ENCODE peak calls at places on chromosomes 13 and 19, in ten cellular contexts. A, L, N, U, G, M, P, R, X and K are unnamed samples. For H3K4me1, the result is how much of the 10 kb centered on the place peaks cover.

GRCh38 chr13:32228330-32229041 is 86.7 kb downstream of the ZAR1L start:
- DNase-seq in A (peak), L (no peak), N (no peak), U (no peak), G (no peak), M (no peak), P (no peak), R (no peak), X (no peak), K (no peak)

GRCh38 chr19:56314018-56314583 is 538 bp downstream of the ZSCAN5A start:
- DNase-seq in A (peak), L (no peak), N (no peak), U (no peak), G (no peak), M (no peak), P (no peak), R (no peak), X (no peak), K (peak)

GRCh38 chr19:40466219-40467006 is at the start of gene SPTBN4:
- DNase-seq in A (no peak), L (no peak), N (no peak), U (peak), G (peak), M (no peak), P (peak), R (peak), X (no peak), K (no peak)

GRCh38 chr19:49395581-49396407 is 7.7 kb downstream of the KASH5 start:
- DNase-seq in A (no peak), L (no peak), N (no peak), U (no peak), G (no peak), M (no peak), P (peak), R (peak), X (no peak), K (no peak)

GRCh38 chr19:47310819-47311218 is 1.2 kb downstream of the C5AR1 start:
- DNase-seq in A (peak), L (peak), N (peak), U (no peak), G (no peak), M (no peak), P (peak), R (no peak), X (no peak), K (peak)

GRCh38 chr19:4503224-4504170 is 14.8 kb downstream of the PLIN4 start:
- DNase-seq in A (no peak), L (no peak), N (peak), U (no peak), G (no peak), M (no peak), P (no peak), R (no peak), X (no peak), K (no peak)

GRCh38 chr19:55838906-55839305 is 2.6 kb downstream of the NLRP4 start:
- DNase-seq in A (no peak), L (no peak), N (no peak), U (no peak), G (no peak), M (no peak), P (no peak), R (no peak), X (no peak), K (no peak)

GRCh38 chr19:42285988-42286348 is 16.0 kb upstream of the PRR19 start:
- DNase-seq in A (no peak), L (no peak), N (no peak), U (no peak), G (no peak), M (no peak), P (no peak), R (no peak), X (no peak), K (no peak)

GRCh38 chr19:33134571-33135041 is 2.7 kb downstream of the WDR88 start:
- DNase-seq in A (no peak), L (no peak), N (no peak), U (no peak), G (no peak), M (no peak), P (no peak), R (no peak), X (no peak), K (no peak)

GRCh38 chr13:33126909-33127607 is 110.8 kb downstream of the KL start:
- DNase-seq in A (no peak), L (no peak), N (no peak), U (no peak), G (no peak), M (no peak), P (no peak), R (no peak), X (no peak), K (no peak)

GRCh38 chr13:106738279-106738678 is 170.3 kb upstream of the ARGLU1 start:
- DNase-seq in A (no peak), L (no peak), N (no peak), U (no peak), G (no peak), M (no peak), P (no peak), R (no peak), X (no peak), K (no peak)

GRCh38 chr19:11699931-11700794 is 38.6 kb downstream of the ZNF823 start:
- DNase-seq in A (peak), L (no peak), N (peak), U (no peak), G (peak), M (peak), P (no peak), R (no peak), X (no peak), K (peak)

GRCh38 chr13:48304132-48304876 is 753 bp downstream of the RB1 start:
- DNase-seq in A (peak), L (peak), N (peak), U (no peak), G (peak), M (peak), P (no peak), R (peak), X (no peak), K (peak)

GRCh38 chr13:29849731-29850212 is 645 bp downstream of the UBL3 start:
- DNase-seq in A (peak), L (peak), N (peak), U (peak), G (peak), M (peak), P (peak), R (peak), X (no peak), K (peak)

GRCh38 chr19:11164278-11164677 is 8.7 kb upstream of the SPC24 start:
- DNase-seq in A (no peak), L (no peak), N (no peak), U (no peak), G (no peak), M (peak), P (no peak), R (no peak), X (no peak), K (no peak)

GRCh38 chr19:54137913-54138776 is 583 bp downstream of the CNOT3 start:
- DNase-seq in A (no peak), L (no peak), N (peak), U (peak), G (peak), M (peak), P (peak), R (no peak), X (no peak), K (no peak)

GRCh38 chr19:48346161-48346560 is 17.6 kb downstream of the TMEM143 start:
- DNase-seq in A (no peak), L (no peak), N (no peak), U (no peak), G (no peak), M (no peak), P (no peak), R (no peak), X (no peak), K (no peak)

GRCh38 chr13:75357576-75358295 is 124.2 kb downstream of the TBC1D4 start:
- DNase-seq in A (peak), L (no peak), N (peak), U (no peak), G (no peak), M (peak), P (peak), R (no peak), X (no peak), K (peak)

GRCh38 chr19:5717215-5717614 is 2.7 kb downstream of the LONP1 start:
- DNase-seq in A (no peak), L (no peak), N (no peak), U (no peak), G (no peak), M (no peak), P (no peak), R (no peak), X (no peak), K (no peak)

GRCh38 chr19:33446918-33447293 is 73.4 kb downstream of the CEBPG start:
- DNase-seq in A (no peak), L (no peak), N (no peak), U (no peak), G (no peak), M (no peak), P (no peak), R (no peak), X (no peak), K (no peak)

GRCh38 chr13:84607614-84608013 is 725.3 kb upstream of the SLITRK1 start:
- DNase-seq in A (peak), L (no peak), N (no peak), U (no peak), G (no peak), M (no peak), P (no peak), R (no peak), X (no peak), K (no peak)

GRCh38 chr13:111966969-111967368 is 100.0 kb upstream of the SOX1 start:
- DNase-seq in A (no peak), L (no peak), N (no peak), U (no peak), G (no peak), M (no peak), P (no peak), R (no peak), X (no peak), K (no peak)

GRCh38 chr13:32107474-32107873 is 75.9 kb downstream of the FRY start:
- DNase-seq in A (no peak), L (peak), N (no peak), U (no peak), G (no peak), M (no peak), P (no peak), R (no peak), X (no peak), K (no peak)

GRCh38 chr13:44158741-44159632 is 214.6 kb upstream of the SERP2 start:
- DNase-seq in A (no peak), L (no peak), N (no peak), U (no peak), G (no peak), M (no peak), P (no peak), R (peak), X (no peak), K (no peak)

GRCh38 chr19:824885-825284 is 2.8 kb upstream of the AZU1 start:
- DNase-seq in A (no peak), L (no peak), N (no peak), U (no peak), G (no peak), M (no peak), P (peak), R (no peak), X (no peak), K (no peak)

GRCh38 chr13:106573279-106573831 is 5.4 kb upstream of the ARGLU1 start:
- DNase-seq in A (no peak), L (no peak), N (no peak), U (no peak), G (no peak), M (no peak), P (no peak), R (peak), X (no peak), K (no peak)

GRCh38 chr19:37855098-37855497 is 51.3 kb downstream of the WDR87 start:
- DNase-seq in A (no peak), L (no peak), N (peak), U (no peak), G (peak), M (no peak), P (no peak), R (no peak), X (no peak), K (no peak)

GRCh38 chr13:77318741-77319140 is 8.2 kb downstream of the MYCBP2 start:
- DNase-seq in A (no peak), L (no peak), N (no peak), U (no peak), G (no peak), M (no peak), P (no peak), R (no peak), X (no peak), K (no peak)
- H3K4me1 ChIP-seq in A (under half), L (half or more), N (under half), U (half or more), G (under half), M (under half), P (under half), R (under half), X (under half), K (under half)

GRCh38 chr13:26053418-26053980 is 1.7 kb upstream of the SHISA2 start:
- DNase-seq in A (no peak), L (no peak), N (no peak), U (no peak), G (no peak), M (no peak), P (no peak), R (no peak), X (no peak), K (no peak)

GRCh38 chr13:26048745-26049144 is 3.1 kb downstream of the SHISA2 start:
- DNase-seq in A (no peak), L (no peak), N (no peak), U (no peak), G (no peak), M (no peak), P (no peak), R (no peak), X (no peak), K (no peak)

GRCh38 chr13:26050568-26051230 is 1.1 kb downstream of the SHISA2 start:
- DNase-seq in A (no peak), L (peak), N (peak), U (no peak), G (no peak), M (peak), P (peak), R (no peak), X (no peak), K (peak)

GRCh38 chr13:26052136-26052736 is 420 bp upstream of the SHISA2 start:
- DNase-seq in A (no peak), L (no peak), N (no peak), U (no peak), G (no peak), M (no peak), P (no peak), R (no peak), X (no peak), K (no peak)

DNA sequence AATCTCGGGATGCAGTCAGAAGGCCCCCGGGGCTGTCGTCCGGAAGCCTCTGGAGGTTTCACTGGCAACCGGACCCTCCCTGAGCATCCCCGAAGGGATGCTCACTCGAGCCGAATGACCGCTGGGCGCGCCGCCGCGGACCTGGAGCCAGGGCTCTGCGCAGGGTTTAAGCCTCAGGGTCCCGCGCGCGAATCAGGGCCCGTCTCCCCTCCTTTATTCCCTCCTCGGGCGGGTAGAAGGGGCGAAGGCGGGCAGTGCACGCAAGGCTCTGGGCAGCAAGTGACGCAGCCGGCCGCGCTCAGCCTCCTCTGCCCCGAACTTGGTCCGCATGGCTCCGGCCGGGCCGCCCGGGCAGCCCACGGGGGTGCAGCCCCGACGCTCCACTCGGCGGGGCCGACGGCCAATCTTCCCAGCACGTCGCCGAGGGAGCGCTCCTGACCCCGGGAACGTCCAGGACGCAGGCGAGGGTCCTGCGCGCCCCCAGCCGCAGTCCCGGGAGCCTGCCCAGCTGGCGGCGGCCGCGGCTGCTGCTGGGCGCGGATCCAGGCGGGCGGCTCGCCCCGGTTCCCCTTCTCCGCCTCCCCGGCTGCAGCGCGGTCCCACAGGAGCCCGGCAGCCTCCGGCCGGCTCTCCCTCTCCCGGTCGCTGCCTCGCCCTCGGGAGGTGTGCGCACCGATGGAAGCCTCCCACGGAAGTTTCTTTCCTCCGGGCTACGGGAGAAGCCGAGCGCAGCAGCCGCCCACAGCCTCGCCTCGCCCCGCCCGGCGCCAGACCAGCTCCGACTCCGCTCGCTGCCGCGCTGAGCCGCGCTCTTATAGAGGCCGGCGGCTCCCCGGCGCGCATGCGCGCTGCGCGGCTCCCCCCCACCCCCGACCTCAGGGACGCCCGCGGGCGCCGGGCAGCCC is at the start of gene SHISA2:
- DNase-seq in A (peak), L (peak), N (peak), U (no peak), G (peak), M (peak), P (peak), R (no peak), X (no peak), K (peak)
- H3K4me3 ChIP-seq in A (peak), L (peak), N (no peak), U (no peak), G (peak), M (peak), P (peak), R (peak), X (peak), K (peak)

DNA sequence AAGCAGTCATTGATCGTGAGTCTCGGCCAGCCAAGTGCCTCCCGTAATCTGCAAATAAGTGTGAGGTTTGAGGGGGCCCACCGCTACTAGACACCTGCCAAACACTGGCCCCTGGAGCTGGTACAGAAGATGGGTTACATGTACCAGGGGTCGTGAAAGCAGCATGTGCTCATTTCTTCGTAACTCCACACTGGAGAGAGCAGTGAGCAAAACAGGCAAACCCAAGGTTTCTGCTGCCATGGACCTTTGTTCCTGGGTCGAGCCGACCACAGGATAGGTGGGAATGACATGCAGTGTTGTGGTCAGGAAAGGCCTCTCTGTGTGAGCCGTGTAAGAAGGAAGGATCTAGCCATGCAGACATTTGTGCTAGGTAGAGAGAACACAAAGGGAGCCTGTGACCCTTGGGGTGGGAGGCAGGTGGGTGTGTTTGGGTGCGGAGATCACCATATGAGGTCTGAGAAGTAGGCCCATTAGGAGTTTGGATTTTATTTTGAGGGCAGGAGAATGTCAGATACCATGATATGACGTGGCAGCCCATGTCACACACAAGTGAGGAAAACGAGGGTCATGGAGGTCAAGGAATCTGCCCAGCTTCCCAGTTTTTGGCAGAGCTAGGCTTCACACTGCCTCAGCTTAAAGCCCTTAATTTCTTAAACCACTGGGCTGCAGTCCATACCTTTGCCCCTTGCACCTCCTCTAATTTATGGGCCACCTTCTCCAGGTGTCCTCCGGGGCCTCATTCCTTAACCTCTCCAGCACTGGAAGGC is 915 bp downstream of the GTF3A start:
- DNase-seq in A (peak), L (no peak), N (no peak), U (no peak), G (peak), M (no peak), P (no peak), R (no peak), X (no peak), K (peak)
- H3K4me1 ChIP-seq in A (under half), L (half or more), N (under half), U (half or more), G (under half), M (under half), P (under half), R (under half), X (under half), K (under half)

DNA sequence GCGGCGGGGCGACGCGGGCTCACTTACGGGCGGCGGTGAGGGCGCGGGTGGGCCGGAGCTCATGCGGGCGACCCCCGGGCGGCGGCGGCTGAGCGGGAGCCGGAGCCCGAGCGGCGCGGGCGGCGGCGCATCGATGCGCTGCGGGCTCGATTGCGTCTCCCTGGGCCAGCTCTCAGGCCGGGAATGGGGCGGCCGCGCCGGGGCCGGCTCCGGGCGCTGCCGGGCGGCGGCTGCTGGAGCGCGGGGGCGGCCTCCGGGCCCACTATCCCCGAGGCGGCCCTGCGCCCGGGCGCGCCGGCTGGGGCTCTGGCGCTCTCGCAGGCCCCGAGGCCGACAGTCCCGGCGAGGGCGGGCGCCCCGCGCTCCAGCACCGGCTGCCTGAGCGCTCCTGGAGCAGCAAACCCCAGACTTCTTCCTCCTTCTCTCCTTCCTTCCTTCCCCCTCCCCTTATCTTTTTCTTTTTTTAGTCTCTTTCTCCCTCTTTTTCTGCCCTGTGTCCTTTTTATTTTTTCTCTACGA is 1.5 kb upstream of the TSHZ3 start:
- DNase-seq in A (peak), L (peak), N (peak), U (no peak), G (no peak), M (peak), P (peak), R (peak), X (no peak), K (peak)
- H3K4me3 ChIP-seq in A (peak), L (peak), N (peak), U (peak), G (peak), M (peak), P (peak), R (peak), X (peak), K (peak)

DNA sequence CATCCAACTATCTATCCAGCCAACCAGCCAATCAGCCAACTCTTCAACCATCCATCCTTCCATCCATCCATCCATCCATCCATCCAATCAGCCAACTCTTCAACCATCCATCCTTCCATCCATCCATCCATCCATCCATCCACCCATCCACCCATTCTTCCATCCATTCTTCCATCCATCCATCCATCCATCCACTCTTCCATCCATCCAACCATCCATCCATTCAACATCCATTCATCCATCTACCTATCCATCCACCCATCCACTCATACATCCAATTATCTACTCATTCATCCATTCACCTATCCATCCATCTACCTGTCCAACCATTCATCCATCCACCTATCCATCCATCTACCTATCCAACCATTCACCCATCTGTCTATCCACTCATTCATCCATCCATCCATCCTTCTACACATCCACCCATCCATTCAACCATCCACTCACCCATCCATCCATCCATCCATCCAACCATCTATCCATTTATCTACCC is 9.4 kb downstream of the ARHGEF18 start:
- DNase-seq in A (no peak), L (no peak), N (no peak), U (no peak), G (no peak), M (no peak), P (no peak), R (no peak), X (no peak), K (no peak)
- H3K4me1 ChIP-seq in A (under half), L (under half), N (under half), U (half or more), G (under half), M (under half), P (under half), R (under half), X (under half), K (under half)